ENCODE peak calls at places on chromosomes 11 and 22, in four cellular contexts. R, P, O and J are unnamed samples.

GRCh38 chr11:37632748-37633147 is 1034.7 kb upstream of the RAG2 start:
- DNase-seq in R (no peak), P (no peak), O (no peak), J (no peak)

GRCh38 chr11:19241260-19242183 is 777 bp upstream of the E2F8 start:
- DNase-seq in R (no peak), P (no peak), O (no peak), J (no peak)

GRCh38 chr11:119529063-119529845 is 106.3 kb upstream of the THY1 start:
- DNase-seq in R (no peak), P (no peak), O (no peak), J (no peak)

GRCh38 chr11:34454308-34455032 is 15.7 kb downstream of the CAT start:
- DNase-seq in R (no peak), P (no peak), O (no peak), J (no peak)

GRCh38 chr11:1652778-1653540 is 23.4 kb downstream of the KRTAP5-5 start:
- DNase-seq in R (peak), P (no peak), O (peak), J (peak)

GRCh38 chr22:44567846-44568493 is 69.9 kb upstream of the RTL6 start:
- DNase-seq in R (peak), P (no peak), O (peak), J (no peak)

GRCh38 chr11:85805387-85805786 is 5.6 kb downstream of the SYTL2 start:
- DNase-seq in R (peak), P (no peak), O (peak), J (no peak)

GRCh38 chr11:46649180-46649738 is 31.9 kb downstream of the ATG13 start:
- DNase-seq in R (peak), P (peak), O (peak), J (peak)

GRCh38 chr11:82105331-82105992 is 628.2 kb downstream of the FAM181B start:
- DNase-seq in R (no peak), P (no peak), O (no peak), J (no peak)

GRCh38 chr22:42902875-42903510 is 45.9 kb upstream of the ARFGAP3 start:
- DNase-seq in R (no peak), P (peak), O (peak), J (peak)

GRCh38 chr11:108754901-108755625 is 90.2 kb downstream of the DDX10 start:
- DNase-seq in R (peak), P (no peak), O (no peak), J (no peak)

GRCh38 chr11:100825610-100826009 is 138.5 kb downstream of the ARHGAP42 start:
- DNase-seq in R (no peak), P (no peak), O (no peak), J (no peak)

GRCh38 chr22:37314315-37315046 is 32.2 kb downstream of the CYTH4 start:
- DNase-seq in R (no peak), P (no peak), O (no peak), J (no peak)

GRCh38 chr11:124867700-124868099 is 2.5 kb downstream of the ROBO3 start:
- DNase-seq in R (peak), P (no peak), O (peak), J (no peak)

GRCh38 chr22:37567991-37568390 is 7.7 kb downstream of the CDC42EP1 start:
- DNase-seq in R (no peak), P (no peak), O (no peak), J (no peak)

GRCh38 chr11:35855685-35856084 is 88.2 kb upstream of the LDLRAD3 start:
- DNase-seq in R (no peak), P (no peak), O (no peak), J (no peak)

DNA sequence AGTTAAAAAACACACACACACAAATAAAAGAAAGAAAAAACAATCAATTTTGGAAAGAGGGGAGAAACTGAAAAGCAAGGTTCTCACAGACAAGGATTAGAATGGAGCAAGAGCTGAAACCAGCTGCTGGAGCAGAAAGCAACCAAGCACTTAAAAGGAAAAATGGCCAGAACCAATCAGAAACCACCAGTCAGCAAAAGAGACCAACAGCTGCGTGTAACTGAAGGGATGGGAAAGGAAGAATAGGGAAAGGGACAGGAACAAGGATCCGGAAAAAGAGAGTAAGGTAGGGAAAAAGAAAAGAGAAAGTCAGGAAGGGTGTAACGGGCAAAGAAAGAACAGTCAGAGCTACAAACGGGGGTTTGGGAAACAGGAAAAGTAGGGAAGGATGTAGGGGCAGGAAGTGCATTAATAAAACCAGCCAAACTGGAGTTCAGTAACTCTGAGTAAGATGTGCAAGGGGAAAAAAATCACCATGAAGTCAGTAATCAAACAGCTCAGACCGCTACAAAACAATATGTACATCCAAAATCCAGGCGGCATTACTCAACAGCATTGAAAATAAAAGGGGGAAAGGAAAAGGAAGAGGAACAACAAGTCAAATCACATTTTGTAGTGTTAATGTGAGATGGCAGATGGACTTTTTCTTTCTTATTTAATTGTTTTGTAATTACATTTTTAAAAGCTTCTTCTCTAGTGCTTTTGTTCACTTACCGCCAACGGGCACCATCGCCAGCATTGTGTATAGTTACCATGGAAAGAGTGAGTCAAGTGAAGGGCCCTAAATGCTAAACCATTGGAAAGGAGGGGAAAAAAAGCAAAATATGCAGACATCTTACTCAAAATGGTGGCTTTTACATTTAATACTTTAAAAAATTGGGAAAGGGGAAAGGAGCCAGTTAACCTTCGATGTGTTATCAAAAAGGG is 49.2 kb downstream of the APOL5 start:
- DNase-seq in R (peak), P (no peak), O (no peak), J (no peak)
- H3K4me3 ChIP-seq in R (no peak), P (no peak), O (no peak), J (no peak)

GRCh38 chr22:20438678-20439492 is 1.3 kb upstream of the SCARF2 start:
- DNase-seq in R (no peak), P (no peak), O (no peak), J (no peak)
- TF ChIP-seq CTCF in R (peak), P (peak), O (peak), J (peak)

GRCh38 chr11:107563702-107564101 is 1.8 kb downstream of the ALKBH8 start:
- DNase-seq in R (peak), P (no peak), O (peak), J (no peak)
- H3K4me3 ChIP-seq in R (peak), P (peak), O (no peak), J (no peak)

DNA sequence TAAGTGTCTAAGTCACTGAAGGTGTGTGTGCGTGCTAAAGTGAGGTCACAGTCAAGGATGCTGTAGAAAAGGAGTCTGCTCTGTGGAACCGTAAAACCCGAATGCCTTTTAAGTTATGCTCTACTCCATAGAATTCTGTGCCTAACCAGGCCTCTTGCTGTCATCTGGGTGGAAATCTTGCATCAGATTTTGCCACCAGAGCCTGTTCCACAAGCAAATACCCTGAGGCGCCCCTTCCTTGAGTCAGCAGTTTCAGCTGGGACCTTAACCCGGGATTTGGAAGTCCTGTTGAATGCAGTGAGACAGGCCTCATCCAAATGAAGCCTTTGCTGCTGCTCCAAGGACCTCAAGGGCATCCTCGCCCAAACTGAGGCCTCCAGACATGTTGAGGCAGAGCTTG is 109.8 kb downstream of the WNT11 start:
- DNase-seq in R (no peak), P (no peak), O (no peak), J (no peak)
- TF ChIP-seq CTCF in R (no peak), P (no peak), O (no peak), J (no peak)

GRCh38 chr11:6232899-6233298 is 1.5 kb downstream of the FHIP1B start:
- DNase-seq in R (no peak), P (no peak), O (no peak), J (no peak)
- H3K4me3 ChIP-seq in R (peak), P (no peak), O (no peak), J (no peak)

DNA sequence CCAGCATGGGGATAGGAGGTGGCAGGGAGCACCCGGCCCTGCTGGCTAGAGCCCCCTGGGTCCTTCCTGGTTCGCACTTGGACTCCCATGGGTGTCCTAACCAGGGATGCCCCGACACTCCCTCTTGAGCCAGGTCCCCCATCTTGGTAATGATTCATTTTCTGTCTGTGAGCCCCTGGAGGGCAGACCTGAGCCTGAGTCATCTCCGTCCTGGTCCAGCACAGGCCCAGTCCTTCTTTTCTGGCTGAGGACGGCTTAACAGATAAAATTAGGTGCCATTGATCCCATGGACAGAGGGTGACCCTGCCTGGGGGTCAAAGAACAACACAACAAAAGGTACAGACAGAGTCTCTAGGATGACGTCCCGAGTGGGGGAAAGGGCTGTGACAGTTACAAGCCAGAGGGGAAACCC is 3.5 kb downstream of the RHOD start:
- DNase-seq in R (no peak), P (no peak), O (peak), J (no peak)
- TF ChIP-seq CTCF in R (no peak), P (no peak), O (peak), J (no peak)

GRCh38 chr11:10605941-10606381 is 37.5 kb upstream of the LYVE1 start:
- DNase-seq in R (peak), P (peak), O (peak), J (no peak)
- H3K4me3 ChIP-seq in R (no peak), P (no peak), O (no peak), J (no peak)

DNA sequence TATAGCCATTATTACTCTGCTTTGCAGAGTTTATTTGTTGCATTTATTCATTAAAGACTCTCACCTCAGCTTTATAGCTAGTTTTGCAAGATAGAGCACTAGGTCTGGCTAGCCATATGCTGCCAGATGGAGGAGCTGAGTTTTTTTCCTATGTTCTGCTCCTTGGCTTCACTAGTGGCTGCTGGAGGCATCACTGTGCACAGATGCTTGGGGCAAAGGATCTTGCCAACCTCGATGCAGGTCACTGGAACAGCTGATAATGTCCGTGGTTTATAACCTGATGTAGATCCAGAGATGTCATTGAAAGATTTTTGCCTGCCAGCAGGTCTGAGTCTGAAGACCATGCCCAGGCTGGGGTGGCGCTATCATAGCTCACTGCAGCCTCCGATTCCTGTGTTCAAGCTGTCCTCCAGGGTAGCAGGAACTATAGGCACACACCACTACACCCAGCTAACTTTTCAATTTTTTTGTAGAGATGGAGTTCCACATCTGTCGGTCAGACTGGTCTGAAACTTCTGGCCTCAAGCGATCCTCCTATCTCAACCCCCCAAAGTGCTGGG is 63.2 kb downstream of the PACS1 start:
- DNase-seq in R (no peak), P (no peak), O (no peak), J (no peak)
- TF ChIP-seq CTCF in R (no peak), P (no peak), O (no peak), J (no peak)

DNA sequence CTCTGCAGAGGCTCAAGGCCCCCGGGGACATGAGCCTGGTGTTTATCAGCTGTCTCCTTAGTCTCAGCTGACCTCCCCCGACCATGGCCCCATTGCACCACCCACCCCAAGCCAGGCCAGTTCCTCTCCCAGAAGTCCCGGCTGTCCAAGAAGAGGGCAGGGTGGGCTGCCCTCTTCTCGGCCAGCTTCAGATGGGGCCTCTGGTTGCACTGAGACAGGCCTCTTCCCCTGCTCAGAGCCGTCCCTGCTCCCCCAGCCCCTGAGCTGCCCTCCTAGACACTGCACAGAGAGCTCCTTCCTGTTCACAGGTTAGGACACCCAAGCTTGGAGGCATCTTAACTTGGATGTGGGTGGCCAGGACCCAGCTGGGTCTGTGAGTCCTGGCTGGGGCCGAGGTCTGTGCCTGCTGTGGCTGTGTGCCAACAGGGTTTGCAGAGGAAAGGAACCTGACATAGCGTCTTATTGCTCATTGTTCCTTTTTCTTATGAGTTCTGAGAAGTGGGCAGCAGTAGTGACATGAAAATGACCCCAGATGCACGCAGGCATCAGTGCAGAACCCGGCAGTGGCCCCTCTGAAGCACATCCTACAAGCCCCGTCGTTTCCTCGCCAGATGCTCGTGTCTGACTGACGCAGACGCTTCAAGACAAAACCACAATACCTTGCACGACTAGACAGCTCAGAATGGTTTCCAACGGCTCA is 5.5 kb downstream of the TRABD start:
- DNase-seq in R (no peak), P (no peak), O (no peak), J (no peak)
- H3K4me3 ChIP-seq in R (peak), P (no peak), O (no peak), J (peak)